ENCODE peak calls at places on chromosomes 11 and 22, in five cellular contexts. F, N, T, S and M are unnamed samples.

GRCh38 chr11:6351782-6352181 is 31.5 kb upstream of the CAVIN3 start:
- DNase-seq in F (no peak), N (no peak), T (no peak), S (no peak), M (no peak)

GRCh38 chr11:8867856-8868705 is 42.9 kb upstream of the AKIP1 start:
- DNase-seq in F (no peak), N (no peak), T (peak), S (no peak), M (no peak)

GRCh38 chr11:2466869-2467694 is 22.3 kb downstream of the KCNQ1 start:
- DNase-seq in F (no peak), N (no peak), T (no peak), S (peak), M (peak)

GRCh38 chr11:23021287-23021863 is 161.1 kb upstream of the CCDC179 start:
- DNase-seq in F (peak), N (no peak), T (peak), S (no peak), M (no peak)

GRCh38 chr11:70522613-70523311 is 124.4 kb downstream of the CTTN start:
- DNase-seq in F (no peak), N (no peak), T (no peak), S (peak), M (peak)

GRCh38 chr11:86990520-86990919 is 35.3 kb upstream of the FZD4 start:
- DNase-seq in F (peak), N (no peak), T (peak), S (no peak), M (no peak)

GRCh38 chr11:9530020-9530628 is 43.3 kb upstream of the WEE1 start:
- DNase-seq in F (no peak), N (no peak), T (peak), S (no peak), M (no peak)

GRCh38 chr11:84819128-84819527 is 808.0 kb downstream of the DLG2 start:
- DNase-seq in F (no peak), N (no peak), T (no peak), S (no peak), M (no peak)

GRCh38 chr11:109130910-109131309 is 291.1 kb upstream of the C11orf87 start:
- DNase-seq in F (no peak), N (no peak), T (no peak), S (no peak), M (no peak)

GRCh38 chr11:105298174-105298573 is 158.6 kb upstream of the CARD18 start:
- DNase-seq in F (no peak), N (no peak), T (no peak), S (no peak), M (no peak)

GRCh38 chr22:41933411-41934177 is 7.0 kb upstream of the TNFRSF13C start:
- DNase-seq in F (no peak), N (no peak), T (no peak), S (no peak), M (no peak)

GRCh38 chr11:82814379-82814778 is 80.7 kb upstream of the FAM181B start:
- DNase-seq in F (no peak), N (no peak), T (no peak), S (no peak), M (no peak)

GRCh38 chr11:130216591-130217132 is 57.1 kb downstream of the ST14 start:
- DNase-seq in F (no peak), N (no peak), T (no peak), S (no peak), M (no peak)

GRCh38 chr22:48083502-48083901 is 1321.1 kb downstream of the TBC1D22A start:
- DNase-seq in F (no peak), N (no peak), T (no peak), S (no peak), M (no peak)

GRCh38 chr11:10267821-10268220 is 26.2 kb downstream of the SBF2 start:
- DNase-seq in F (no peak), N (no peak), T (no peak), S (no peak), M (no peak)

GRCh38 chr22:20298803-20299735 is 20.8 kb downstream of the DGCR6L start:
- DNase-seq in F (peak), N (peak), T (peak), S (peak), M (no peak)